ENCODE peak calls at places on chromosomes 2 and 18, in six cellular contexts. One of them, this sample, is unnamed.

GRCh38 chr18:43882358-43882757 is 605.1 kb upstream of the SYT4 start:
- DNase-seq in mesendoderm: no peak
- DNase-seq in left ventricle myocardium inferior: peak
- DNase-seq in smooth muscle cell of the brain vasculature: no peak
- DNase-seq in KBM-7: no peak
- DNase-seq in NCI-H524: no peak
- DNase-seq in this sample: peak

GRCh38 chr18:58287626-58288289 is 243.7 kb downstream of the NEDD4L start:
- DNase-seq in left ventricle myocardium inferior: no peak
- DNase-seq in KBM-7: no peak
- DNase-seq in NCI-H524: no peak
- DNase-seq in mesendoderm: no peak
- DNase-seq in smooth muscle cell of the brain vasculature: no peak
- DNase-seq in this sample: no peak

GRCh38 chr2:152122161-152122560 is 23.3 kb upstream of the CACNB4 start:
- DNase-seq in KBM-7: no peak
- DNase-seq in NCI-H524: no peak
- DNase-seq in left ventricle myocardium inferior: no peak
- DNase-seq in smooth muscle cell of the brain vasculature: no peak
- DNase-seq in mesendoderm: no peak
- DNase-seq in this sample: no peak

GRCh38 chr2:230485801-230486341 is 69.9 kb downstream of the SP100 start:
- DNase-seq in smooth muscle cell of the brain vasculature: no peak
- DNase-seq in mesendoderm: no peak
- DNase-seq in KBM-7: no peak
- DNase-seq in left ventricle myocardium inferior: no peak
- DNase-seq in NCI-H524: no peak
- DNase-seq in this sample: no peak

GRCh38 chr18:66873899-66874298 is 270.0 kb upstream of the CDH19 start:
- DNase-seq in smooth muscle cell of the brain vasculature: no peak
- DNase-seq in left ventricle myocardium inferior: no peak
- DNase-seq in mesendoderm: no peak
- DNase-seq in NCI-H524: no peak
- DNase-seq in KBM-7: no peak
- DNase-seq in this sample: no peak

GRCh38 chr2:159283529-159283928 is 3.0 kb downstream of the WDSUB1 start:
- DNase-seq in mesendoderm: no peak
- DNase-seq in left ventricle myocardium inferior: no peak
- DNase-seq in KBM-7: no peak
- DNase-seq in smooth muscle cell of the brain vasculature: no peak
- DNase-seq in NCI-H524: no peak
- DNase-seq in this sample: no peak

GRCh38 chr2:73172963-73173362 is 29.4 kb upstream of the NOTO start:
- DNase-seq in left ventricle myocardium inferior: no peak
- DNase-seq in KBM-7: no peak
- DNase-seq in smooth muscle cell of the brain vasculature: no peak
- DNase-seq in NCI-H524: no peak
- DNase-seq in mesendoderm: no peak
- DNase-seq in this sample: no peak

GRCh38 chr2:240958366-240959213 is 39.8 kb upstream of the SNED1 start:
- DNase-seq in KBM-7: no peak
- DNase-seq in mesendoderm: no peak
- DNase-seq in left ventricle myocardium inferior: no peak
- DNase-seq in NCI-H524: no peak
- DNase-seq in smooth muscle cell of the brain vasculature: no peak
- DNase-seq in this sample: no peak

GRCh38 chr2:75560022-75560767 is 544 bp downstream of the EVA1A start:
- DNase-seq in left ventricle myocardium inferior: peak
- DNase-seq in smooth muscle cell of the brain vasculature: no peak
- DNase-seq in mesendoderm: peak
- DNase-seq in NCI-H524: peak
- DNase-seq in KBM-7: no peak
- DNase-seq in this sample: peak

GRCh38 chr2:224359569-224359968 is 42.3 kb downstream of the FAM124B start:
- DNase-seq in smooth muscle cell of the brain vasculature: no peak
- DNase-seq in KBM-7: peak
- DNase-seq in NCI-H524: peak
- DNase-seq in mesendoderm: peak
- DNase-seq in left ventricle myocardium inferior: no peak
- DNase-seq in this sample: peak

GRCh38 chr2:217994776-217995274 is 8.0 kb downstream of the TNS1 start:
- DNase-seq in left ventricle myocardium inferior: peak
- DNase-seq in NCI-H524: no peak
- DNase-seq in mesendoderm: peak
- DNase-seq in smooth muscle cell of the brain vasculature: no peak
- DNase-seq in KBM-7: no peak
- DNase-seq in this sample: no peak

GRCh38 chr2:235314371-235314915 is 179.4 kb upstream of the AGAP1 start:
- DNase-seq in smooth muscle cell of the brain vasculature: no peak
- DNase-seq in mesendoderm: no peak
- DNase-seq in left ventricle myocardium inferior: no peak
- DNase-seq in KBM-7: peak
- DNase-seq in NCI-H524: peak
- DNase-seq in this sample: no peak

GRCh38 chr18:56322403-56322802 is 316.0 kb downstream of the TXNL1 start:
- DNase-seq in left ventricle myocardium inferior: peak
- DNase-seq in KBM-7: no peak
- DNase-seq in mesendoderm: no peak
- DNase-seq in NCI-H524: no peak
- DNase-seq in smooth muscle cell of the brain vasculature: no peak
- DNase-seq in this sample: no peak

GRCh38 chr18:79888016-79888415 is 63.4 kb downstream of the SLC66A2 start:
- DNase-seq in NCI-H524: no peak
- DNase-seq in KBM-7: no peak
- DNase-seq in mesendoderm: no peak
- DNase-seq in smooth muscle cell of the brain vasculature: no peak
- DNase-seq in left ventricle myocardium inferior: no peak
- DNase-seq in this sample: no peak

GRCh38 chr18:62948788-62949187 is 233.4 kb downstream of the PHLPP1 start:
- DNase-seq in NCI-H524: no peak
- DNase-seq in left ventricle myocardium inferior: no peak
- DNase-seq in mesendoderm: no peak
- DNase-seq in KBM-7: no peak
- DNase-seq in smooth muscle cell of the brain vasculature: no peak
- DNase-seq in this sample: no peak

GRCh38 chr2:173711816-173712215 is 253.4 kb downstream of the SP3 start:
- DNase-seq in left ventricle myocardium inferior: no peak
- DNase-seq in KBM-7: no peak
- DNase-seq in smooth muscle cell of the brain vasculature: no peak
- DNase-seq in mesendoderm: no peak
- DNase-seq in NCI-H524: no peak
- DNase-seq in this sample: no peak

GRCh38 chr18:3458378-3458777 is 8.4 kb downstream of the TGIF1 start:
- DNase-seq in KBM-7: no peak
- DNase-seq in left ventricle myocardium inferior: no peak
- DNase-seq in mesendoderm: peak
- DNase-seq in smooth muscle cell of the brain vasculature: no peak
- DNase-seq in NCI-H524: no peak
- DNase-seq in this sample: no peak

GRCh38 chr2:219277703-219278654 is 1.2 kb upstream of the DNAJB2 start:
- DNase-seq in mesendoderm: peak
- DNase-seq in KBM-7: peak
- DNase-seq in left ventricle myocardium inferior: peak
- DNase-seq in NCI-H524: peak
- DNase-seq in smooth muscle cell of the brain vasculature: no peak
- DNase-seq in this sample: peak

This sample was measured in WTC11.